ENCODE peak calls at places on chromosomes 7 and 10, in four cellular contexts. G, F, O and M are unnamed samples.

GRCh38 chr10:45655219-45655618 is 17.4 kb downstream of the ZFAND4 start:
- ATAC-seq in G (no peak), F (no peak), O (no peak), M (no peak)

GRCh38 chr10:87842220-87842641 is 21.1 kb downstream of the KLLN start:
- ATAC-seq in G (no peak), F (peak), O (peak), M (no peak)

GRCh38 chr10:99859585-99859984 is 77.1 kb downstream of the ABCC2 start:
- ATAC-seq in G (no peak), F (no peak), O (no peak), M (no peak)

GRCh38 chr10:110852897-110853296 is 18.8 kb upstream of the PDCD4 start:
- ATAC-seq in G (no peak), F (no peak), O (no peak), M (no peak)

GRCh38 chr7:136687693-136688322 is 180.6 kb upstream of the CHRM2 start:
- ATAC-seq in G (no peak), F (peak), O (no peak), M (no peak)

GRCh38 chr10:43211431-43212042 is 55.3 kb downstream of the RASGEF1A start:
- ATAC-seq in G (no peak), F (no peak), O (peak), M (no peak)

GRCh38 chr7:11831383-11831726 is 643 bp downstream of the THSD7A start:
- ATAC-seq in G (no peak), F (peak), O (peak), M (peak)

GRCh38 chr10:28797904-28798371 is 120.6 kb downstream of the BAMBI start:
- ATAC-seq in G (no peak), F (no peak), O (no peak), M (no peak)

GRCh38 chr10:48748573-48748972 is 63.9 kb downstream of the WDFY4 start:
- ATAC-seq in G (no peak), F (peak), O (no peak), M (no peak)

GRCh38 chr10:77682408-77683087 is 44.9 kb upstream of the KCNMA1 start:
- ATAC-seq in G (no peak), F (no peak), O (no peak), M (no peak)

GRCh38 chr10:67883710-67884312 is 645 bp upstream of the SIRT1 start:
- ATAC-seq in G (no peak), F (no peak), O (no peak), M (no peak)

GRCh38 chr7:32937344-32938174 is 19.7 kb upstream of the FKBP9 start:
- ATAC-seq in G (peak), F (no peak), O (no peak), M (no peak)

GRCh38 chr10:5343561-5343960 is 21.2 kb upstream of the UCN3 start:
- ATAC-seq in G (no peak), F (peak), O (no peak), M (no peak)

GRCh38 chr7:23100697-23101096 is 4.9 kb upstream of the KLHL7 start:
- ATAC-seq in G (no peak), F (no peak), O (no peak), M (no peak)

GRCh38 chr10:103966671-103967432 is at the start of gene SLK:
- ATAC-seq in G (peak), F (peak), O (peak), M (peak)

GRCh38 chr10:90960355-90960814 is 39.5 kb upstream of the ANKRD1 start:
- ATAC-seq in G (peak), F (no peak), O (peak), M (no peak)

GRCh38 chr7:21383217-21383832 is 44.6 kb upstream of the SP4 start:
- ATAC-seq in G (no peak), F (no peak), O (no peak), M (no peak)

GRCh38 chr10:79003183-79004100 is 65.3 kb upstream of the ZMIZ1 start:
- ATAC-seq in G (peak), F (peak), O (no peak), M (no peak)

GRCh38 chr7:27124979-27125689 is 5.4 kb downstream of the HOXA4 start:
- ATAC-seq in G (no peak), F (no peak), O (no peak), M (no peak)

GRCh38 chr7:25579688-25580075 is 351.4 kb upstream of the NPVF start:
- ATAC-seq in G (no peak), F (no peak), O (no peak), M (no peak)

GRCh38 chr7:91875851-91876250 is 4.7 kb downstream of the MTERF1 start:
- ATAC-seq in G (no peak), F (no peak), O (no peak), M (no peak)

GRCh38 chr7:137933270-137934017 is 68.4 kb downstream of the CREB3L2 start:
- ATAC-seq in G (peak), F (no peak), O (no peak), M (peak)

GRCh38 chr7:159040912-159041711 is 103.6 kb downstream of the VIPR2 start:
- ATAC-seq in G (no peak), F (peak), O (no peak), M (no peak)

GRCh38 chr7:151440799-151441443 is 980 bp upstream of the CRYGN start:
- ATAC-seq in G (peak), F (no peak), O (no peak), M (peak)

GRCh38 chr7:45691155-45691656 is 117.0 kb downstream of the ADCY1 start:
- ATAC-seq in G (no peak), F (peak), O (no peak), M (no peak)

GRCh38 chr10:99598781-99599481 is 21.3 kb downstream of the SLC25A28 start:
- ATAC-seq in G (no peak), F (no peak), O (no peak), M (no peak)

GRCh38 chr10:101837753-101838152 is 5.8 kb downstream of the KCNIP2 start:
- ATAC-seq in G (no peak), F (no peak), O (no peak), M (no peak)

GRCh38 chr7:134696261-134696660 is 49.6 kb downstream of the BPGM start:
- ATAC-seq in G (no peak), F (no peak), O (peak), M (no peak)